ENCODE peak calls at places on chromosome 6, in nine cellular contexts. One of them, this sample, is unnamed.

GRCh38 chr6:40326689-40327404 is 260.3 kb downstream of the LRFN2 start:
- DNase-seq in dorsolateral prefrontal cortex: no peak
- DNase-seq in stomach: no peak
- DNase-seq in A549: no peak
- DNase-seq in astrocyte of the spinal cord: no peak
- DNase-seq in BE2C: no peak
- DNase-seq in endodermal cell: no peak
- DNase-seq in right atrium auricular region: no peak
- DNase-seq in brain microvascular endothelial cell: no peak
- DNase-seq in this sample: no peak

GRCh38 chr6:20811112-20811746 is 277.0 kb downstream of the CDKAL1 start:
- DNase-seq in dorsolateral prefrontal cortex: no peak
- DNase-seq in stomach: no peak
- DNase-seq in A549: peak
- DNase-seq in astrocyte of the spinal cord: peak
- DNase-seq in BE2C: peak
- DNase-seq in endodermal cell: peak
- DNase-seq in right atrium auricular region: no peak
- DNase-seq in brain microvascular endothelial cell: peak
- DNase-seq in this sample: peak

GRCh38 chr6:45663181-45664180 is 285.7 kb upstream of the SUPT3H start:
- DNase-seq in dorsolateral prefrontal cortex: no peak
- DNase-seq in stomach: no peak
- DNase-seq in A549: no peak
- DNase-seq in astrocyte of the spinal cord: peak
- DNase-seq in BE2C: no peak
- DNase-seq in endodermal cell: peak
- DNase-seq in right atrium auricular region: peak
- DNase-seq in brain microvascular endothelial cell: peak
- DNase-seq in this sample: peak

GRCh38 chr6:162239330-162239729 is 488.2 kb downstream of the PRKN start:
- DNase-seq in dorsolateral prefrontal cortex: no peak
- DNase-seq in stomach: no peak
- DNase-seq in A549: no peak
- DNase-seq in astrocyte of the spinal cord: no peak
- DNase-seq in BE2C: no peak
- DNase-seq in endodermal cell: no peak
- DNase-seq in right atrium auricular region: no peak
- DNase-seq in brain microvascular endothelial cell: no peak
- DNase-seq in this sample: no peak

GRCh38 chr6:104688283-104688969 is 171.3 kb downstream of the HACE1 start:
- DNase-seq in dorsolateral prefrontal cortex: no peak
- DNase-seq in stomach: no peak
- DNase-seq in A549: no peak
- DNase-seq in astrocyte of the spinal cord: no peak
- DNase-seq in BE2C: no peak
- DNase-seq in endodermal cell: no peak
- DNase-seq in right atrium auricular region: no peak
- DNase-seq in brain microvascular endothelial cell: no peak
- DNase-seq in this sample: no peak

GRCh38 chr6:166515072-166515810 is 71.2 kb downstream of the RAMACL start:
- DNase-seq in dorsolateral prefrontal cortex: peak
- DNase-seq in stomach: no peak
- DNase-seq in A549: peak
- DNase-seq in astrocyte of the spinal cord: peak
- DNase-seq in BE2C: peak
- DNase-seq in endodermal cell: peak
- DNase-seq in right atrium auricular region: no peak
- DNase-seq in brain microvascular endothelial cell: peak
- DNase-seq in this sample: peak

GRCh38 chr6:117951783-117952182 is 44.7 kb downstream of the SLC35F1 start:
- DNase-seq in dorsolateral prefrontal cortex: no peak
- DNase-seq in stomach: no peak
- DNase-seq in A549: no peak
- DNase-seq in astrocyte of the spinal cord: peak
- DNase-seq in BE2C: no peak
- DNase-seq in endodermal cell: peak
- DNase-seq in right atrium auricular region: no peak
- DNase-seq in brain microvascular endothelial cell: no peak
- DNase-seq in this sample: no peak

GRCh38 chr6:48736486-48737206 is 625.6 kb upstream of the PTCHD4 start:
- DNase-seq in dorsolateral prefrontal cortex: no peak
- DNase-seq in stomach: no peak
- DNase-seq in A549: no peak
- DNase-seq in astrocyte of the spinal cord: peak
- DNase-seq in BE2C: no peak
- DNase-seq in endodermal cell: no peak
- DNase-seq in right atrium auricular region: no peak
- DNase-seq in brain microvascular endothelial cell: peak
- DNase-seq in this sample: peak

GRCh38 chr6:104714796-104715195 is 144.9 kb downstream of the HACE1 start:
- DNase-seq in dorsolateral prefrontal cortex: no peak
- DNase-seq in stomach: no peak
- DNase-seq in A549: no peak
- DNase-seq in astrocyte of the spinal cord: no peak
- DNase-seq in BE2C: no peak
- DNase-seq in endodermal cell: no peak
- DNase-seq in right atrium auricular region: no peak
- DNase-seq in brain microvascular endothelial cell: no peak
- DNase-seq in this sample: no peak

GRCh38 chr6:161418458-161418945 is 144.6 kb upstream of the AGPAT4 start:
- DNase-seq in dorsolateral prefrontal cortex: no peak
- DNase-seq in stomach: no peak
- DNase-seq in A549: no peak
- DNase-seq in astrocyte of the spinal cord: peak
- DNase-seq in BE2C: peak
- DNase-seq in endodermal cell: peak
- DNase-seq in right atrium auricular region: no peak
- DNase-seq in brain microvascular endothelial cell: peak
- DNase-seq in this sample: peak

GRCh38 chr6:48766349-48766748 is 655.4 kb upstream of the PTCHD4 start:
- DNase-seq in dorsolateral prefrontal cortex: no peak
- DNase-seq in stomach: no peak
- DNase-seq in A549: no peak
- DNase-seq in astrocyte of the spinal cord: peak
- DNase-seq in BE2C: no peak
- DNase-seq in endodermal cell: no peak
- DNase-seq in right atrium auricular region: no peak
- DNase-seq in brain microvascular endothelial cell: peak
- DNase-seq in this sample: no peak

GRCh38 chr6:28589234-28589951 is 63.7 kb downstream of the GPX5 start:
- DNase-seq in dorsolateral prefrontal cortex: no peak
- DNase-seq in stomach: no peak
- DNase-seq in A549: peak
- DNase-seq in astrocyte of the spinal cord: peak
- DNase-seq in BE2C: peak
- DNase-seq in endodermal cell: peak
- DNase-seq in right atrium auricular region: no peak
- DNase-seq in brain microvascular endothelial cell: peak
- DNase-seq in this sample: peak

GRCh38 chr6:150342126-150342525 is 26.7 kb upstream of the IYD start:
- DNase-seq in dorsolateral prefrontal cortex: no peak
- DNase-seq in stomach: no peak
- DNase-seq in A549: no peak
- DNase-seq in astrocyte of the spinal cord: no peak
- DNase-seq in BE2C: no peak
- DNase-seq in endodermal cell: no peak
- DNase-seq in right atrium auricular region: no peak
- DNase-seq in brain microvascular endothelial cell: no peak
- DNase-seq in this sample: no peak

GRCh38 chr6:47246556-47246955 is 63.1 kb downstream of the TNFRSF21 start:
- DNase-seq in dorsolateral prefrontal cortex: no peak
- DNase-seq in stomach: no peak
- DNase-seq in A549: no peak
- DNase-seq in astrocyte of the spinal cord: no peak
- DNase-seq in BE2C: no peak
- DNase-seq in endodermal cell: no peak
- DNase-seq in right atrium auricular region: no peak
- DNase-seq in brain microvascular endothelial cell: no peak
- DNase-seq in this sample: no peak

GRCh38 chr6:8387942-8388437 is 47.4 kb downstream of the SLC35B3 start:
- DNase-seq in dorsolateral prefrontal cortex: no peak
- DNase-seq in stomach: no peak
- DNase-seq in A549: no peak
- DNase-seq in astrocyte of the spinal cord: no peak
- DNase-seq in BE2C: no peak
- DNase-seq in endodermal cell: no peak
- DNase-seq in right atrium auricular region: no peak
- DNase-seq in brain microvascular endothelial cell: no peak
- DNase-seq in this sample: no peak

GRCh38 chr6:35280903-35281302 is 16.7 kb upstream of the DEF6 start:
- DNase-seq in dorsolateral prefrontal cortex: no peak
- DNase-seq in stomach: no peak
- DNase-seq in A549: no peak
- DNase-seq in astrocyte of the spinal cord: no peak
- DNase-seq in BE2C: no peak
- DNase-seq in endodermal cell: no peak
- DNase-seq in right atrium auricular region: no peak
- DNase-seq in brain microvascular endothelial cell: no peak
- DNase-seq in this sample: no peak

GRCh38 chr6:46882622-46883021 is 39.1 kb downstream of the ADGRF5 start:
- DNase-seq in dorsolateral prefrontal cortex: no peak
- DNase-seq in stomach: no peak
- DNase-seq in A549: no peak
- DNase-seq in astrocyte of the spinal cord: no peak
- DNase-seq in BE2C: no peak
- DNase-seq in endodermal cell: no peak
- DNase-seq in right atrium auricular region: no peak
- DNase-seq in brain microvascular endothelial cell: no peak
- DNase-seq in this sample: no peak

GRCh38 chr6:136309171-136309570 is 19.5 kb upstream of the BCLAF1 start:
- DNase-seq in dorsolateral prefrontal cortex: no peak
- DNase-seq in stomach: no peak
- DNase-seq in A549: no peak
- DNase-seq in astrocyte of the spinal cord: no peak
- DNase-seq in BE2C: no peak
- DNase-seq in endodermal cell: no peak
- DNase-seq in right atrium auricular region: no peak
- DNase-seq in brain microvascular endothelial cell: no peak
- DNase-seq in this sample: no peak

GRCh38 chr6:136312975-136313374 is 23.3 kb upstream of the BCLAF1 start:
- DNase-seq in dorsolateral prefrontal cortex: no peak
- DNase-seq in stomach: no peak
- DNase-seq in A549: no peak
- DNase-seq in astrocyte of the spinal cord: no peak
- DNase-seq in BE2C: no peak
- DNase-seq in endodermal cell: no peak
- DNase-seq in right atrium auricular region: no peak
- DNase-seq in brain microvascular endothelial cell: no peak
- DNase-seq in this sample: no peak

GRCh38 chr6:136307351-136307750 is 17.7 kb upstream of the BCLAF1 start:
- DNase-seq in dorsolateral prefrontal cortex: no peak
- DNase-seq in stomach: no peak
- DNase-seq in A549: no peak
- DNase-seq in astrocyte of the spinal cord: no peak
- DNase-seq in BE2C: peak
- DNase-seq in endodermal cell: no peak
- DNase-seq in right atrium auricular region: no peak
- DNase-seq in brain microvascular endothelial cell: no peak
- DNase-seq in this sample: no peak

GRCh38 chr6:136306466-136306865 is 16.8 kb upstream of the BCLAF1 start:
- DNase-seq in dorsolateral prefrontal cortex: no peak
- DNase-seq in stomach: no peak
- DNase-seq in A549: no peak
- DNase-seq in astrocyte of the spinal cord: no peak
- DNase-seq in BE2C: no peak
- DNase-seq in endodermal cell: no peak
- DNase-seq in right atrium auricular region: no peak
- DNase-seq in brain microvascular endothelial cell: no peak
- DNase-seq in this sample: no peak

DNA sequence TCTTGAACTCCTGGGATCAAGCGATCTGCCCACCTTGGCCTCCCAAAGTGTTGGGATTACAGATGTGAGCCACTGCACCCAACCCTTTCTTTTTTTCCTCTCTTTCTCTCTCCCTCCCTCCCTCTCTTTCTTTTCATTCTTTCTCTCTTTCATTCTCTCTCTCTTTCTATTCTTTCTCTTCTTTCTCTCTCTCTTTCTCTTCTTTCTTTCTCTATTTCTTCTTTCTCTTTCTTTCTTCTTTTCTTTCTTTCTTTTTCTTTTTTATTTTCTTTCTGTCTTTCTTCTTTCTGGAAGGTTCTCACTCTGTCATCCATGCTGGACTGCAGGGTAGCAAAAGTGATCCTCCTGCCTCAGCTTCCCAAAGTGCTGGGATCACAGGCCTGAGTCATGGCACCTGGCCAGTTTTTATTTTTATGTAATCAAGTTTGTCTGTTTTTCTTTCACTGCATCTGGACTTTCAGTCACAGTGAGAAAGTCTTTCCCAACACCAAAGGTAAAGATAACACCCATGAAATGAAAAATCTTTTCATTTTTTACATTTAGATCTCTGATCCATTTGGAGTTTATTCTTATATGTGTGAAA is 20.2 kb upstream of the BCLAF1 start:
- DNase-seq in dorsolateral prefrontal cortex: no peak
- DNase-seq in stomach: no peak
- DNase-seq in A549: no peak
- DNase-seq in astrocyte of the spinal cord: no peak
- DNase-seq in BE2C: peak
- DNase-seq in endodermal cell: no peak
- DNase-seq in right atrium auricular region: no peak
- DNase-seq in brain microvascular endothelial cell: no peak
- DNase-seq in this sample: no peak
- TF ChIP-seq CTCF in dorsolateral prefrontal cortex: no peak
- TF ChIP-seq CTCF in stomach: no peak
- TF ChIP-seq CTCF in A549: no peak
- TF ChIP-seq CTCF in astrocyte of the spinal cord: no peak
- TF ChIP-seq CTCF in BE2C: no peak
- TF ChIP-seq CTCF in endodermal cell: no peak
- TF ChIP-seq CTCF in right atrium auricular region: no peak
- TF ChIP-seq CTCF in brain microvascular endothelial cell: no peak
- TF ChIP-seq CTCF in this sample: no peak

GRCh38 chr6:169722362-169723199 is 1.7 kb downstream of the PHF10 start:
- DNase-seq in dorsolateral prefrontal cortex: peak
- DNase-seq in stomach: peak
- DNase-seq in A549: no peak
- DNase-seq in astrocyte of the spinal cord: peak
- DNase-seq in BE2C: peak
- DNase-seq in endodermal cell: peak
- DNase-seq in right atrium auricular region: no peak
- DNase-seq in brain microvascular endothelial cell: peak
- DNase-seq in this sample: peak
- H3K4me3 ChIP-seq in dorsolateral prefrontal cortex: peak
- H3K4me3 ChIP-seq in stomach: peak
- H3K4me3 ChIP-seq in A549: peak
- H3K4me3 ChIP-seq in astrocyte of the spinal cord: peak
- H3K4me3 ChIP-seq in BE2C: peak
- H3K4me3 ChIP-seq in endodermal cell: peak
- H3K4me3 ChIP-seq in right atrium auricular region: peak
- H3K4me3 ChIP-seq in brain microvascular endothelial cell: peak
- H3K4me3 ChIP-seq in this sample: peak

GRCh38 chr6:80132942-80133517 is 26.6 kb downstream of the BCKDHB start:
- DNase-seq in dorsolateral prefrontal cortex: peak
- DNase-seq in stomach: peak
- DNase-seq in A549: peak
- DNase-seq in astrocyte of the spinal cord: peak
- DNase-seq in BE2C: peak
- DNase-seq in endodermal cell: peak
- DNase-seq in right atrium auricular region: peak
- DNase-seq in brain microvascular endothelial cell: peak
- DNase-seq in this sample: peak
- TF ChIP-seq CTCF in dorsolateral prefrontal cortex: peak
- TF ChIP-seq CTCF in stomach: no peak
- TF ChIP-seq CTCF in A549: peak
- TF ChIP-seq CTCF in astrocyte of the spinal cord: peak
- TF ChIP-seq CTCF in BE2C: peak
- TF ChIP-seq CTCF in endodermal cell: peak
- TF ChIP-seq CTCF in right atrium auricular region: peak
- TF ChIP-seq CTCF in brain microvascular endothelial cell: peak
- TF ChIP-seq CTCF in this sample: peak

GRCh38 chr6:15502451-15503345 is 160.1 kb downstream of the DTNBP1 start:
- DNase-seq in dorsolateral prefrontal cortex: no peak
- DNase-seq in stomach: no peak
- DNase-seq in A549: no peak
- DNase-seq in astrocyte of the spinal cord: no peak
- DNase-seq in BE2C: no peak
- DNase-seq in endodermal cell: no peak
- DNase-seq in right atrium auricular region: no peak
- DNase-seq in brain microvascular endothelial cell: no peak
- DNase-seq in this sample: no peak
- H3K4me3 ChIP-seq in dorsolateral prefrontal cortex: no peak
- H3K4me3 ChIP-seq in stomach: no peak
- H3K4me3 ChIP-seq in A549: no peak
- H3K4me3 ChIP-seq in astrocyte of the spinal cord: no peak
- H3K4me3 ChIP-seq in BE2C: no peak
- H3K4me3 ChIP-seq in endodermal cell: no peak
- H3K4me3 ChIP-seq in right atrium auricular region: no peak
- H3K4me3 ChIP-seq in brain microvascular endothelial cell: no peak
- H3K4me3 ChIP-seq in this sample: no peak